ENCODE peak calls at places on chromosomes 6 and 20, in six cellular contexts. One of them, this sample, is unnamed.

GRCh38 chr20:45365444-45365970 is 2.6 kb downstream of the SYS1 start:
- DNase-seq in GM23248: no peak
- DNase-seq in neuronal stem cell: no peak
- DNase-seq in CD4-positive, CD25-positive, alpha-beta regulatory T cell: no peak
- DNase-seq in mesenchymal stem cell: no peak
- DNase-seq in BE2C: no peak
- DNase-seq in this sample: no peak

GRCh38 chr6:165716886-165717285 is 53.8 kb upstream of the PDE10A start:
- DNase-seq in GM23248: no peak
- DNase-seq in neuronal stem cell: no peak
- DNase-seq in CD4-positive, CD25-positive, alpha-beta regulatory T cell: no peak
- DNase-seq in mesenchymal stem cell: peak; percentile 12
- DNase-seq in BE2C: no peak
- DNase-seq in this sample: no peak

GRCh38 chr6:41593451-41594238 is 44.6 kb upstream of the MDFI start:
- DNase-seq in GM23248: no peak
- DNase-seq in neuronal stem cell: no peak
- DNase-seq in CD4-positive, CD25-positive, alpha-beta regulatory T cell: no peak
- DNase-seq in mesenchymal stem cell: no peak
- DNase-seq in BE2C: no peak
- DNase-seq in this sample: no peak

GRCh38 chr6:134347916-134348805 is 30.2 kb upstream of the SGK1 start:
- DNase-seq in GM23248: peak; percentile 93
- DNase-seq in neuronal stem cell: no peak
- DNase-seq in CD4-positive, CD25-positive, alpha-beta regulatory T cell: no peak
- DNase-seq in mesenchymal stem cell: peak; percentile 72
- DNase-seq in BE2C: no peak
- DNase-seq in this sample: no peak

GRCh38 chr6:34447381-34447780 is 18.5 kb upstream of the PACSIN1 start:
- DNase-seq in GM23248: no peak
- DNase-seq in neuronal stem cell: no peak
- DNase-seq in CD4-positive, CD25-positive, alpha-beta regulatory T cell: no peak
- DNase-seq in mesenchymal stem cell: no peak
- DNase-seq in BE2C: no peak
- DNase-seq in this sample: no peak

GRCh38 chr6:39791850-39792500 is at the start of gene DAAM2:
- DNase-seq in GM23248: peak; percentile 79
- DNase-seq in neuronal stem cell: peak; percentile 43
- DNase-seq in CD4-positive, CD25-positive, alpha-beta regulatory T cell: no peak
- DNase-seq in mesenchymal stem cell: peak; percentile 74
- DNase-seq in BE2C: no peak
- DNase-seq in this sample: no peak

GRCh38 chr6:15770347-15771143 is 107.7 kb upstream of the DTNBP1 start:
- DNase-seq in GM23248: peak; percentile 82
- DNase-seq in neuronal stem cell: no peak
- DNase-seq in CD4-positive, CD25-positive, alpha-beta regulatory T cell: no peak
- DNase-seq in mesenchymal stem cell: peak; percentile 69
- DNase-seq in BE2C: no peak
- DNase-seq in this sample: peak; percentile 37

GRCh38 chr6:44660561-44661220 is 273.2 kb downstream of the CDC5L start:
- DNase-seq in GM23248: peak; percentile 63
- DNase-seq in neuronal stem cell: no peak
- DNase-seq in CD4-positive, CD25-positive, alpha-beta regulatory T cell: no peak
- DNase-seq in mesenchymal stem cell: no peak
- DNase-seq in BE2C: no peak
- DNase-seq in this sample: no peak

GRCh38 chr6:121857551-121857950 is 422.1 kb downstream of the GJA1 start:
- DNase-seq in GM23248: no peak
- DNase-seq in neuronal stem cell: no peak
- DNase-seq in CD4-positive, CD25-positive, alpha-beta regulatory T cell: no peak
- DNase-seq in mesenchymal stem cell: no peak
- DNase-seq in BE2C: no peak
- DNase-seq in this sample: no peak

GRCh38 chr6:168865-169455 is 123.3 kb upstream of the DUSP22 start:
- DNase-seq in GM23248: peak; percentile 54
- DNase-seq in neuronal stem cell: peak; percentile 35
- DNase-seq in CD4-positive, CD25-positive, alpha-beta regulatory T cell: peak; percentile 34
- DNase-seq in mesenchymal stem cell: peak; percentile 65
- DNase-seq in BE2C: no peak
- DNase-seq in this sample: no peak

GRCh38 chr20:44392776-44393607 is 37.5 kb downstream of the HNF4A start:
- DNase-seq in GM23248: no peak
- DNase-seq in neuronal stem cell: no peak
- DNase-seq in CD4-positive, CD25-positive, alpha-beta regulatory T cell: no peak
- DNase-seq in mesenchymal stem cell: no peak
- DNase-seq in BE2C: no peak
- DNase-seq in this sample: no peak

GRCh38 chr20:44153636-44154043 is 33.3 kb downstream of the JPH2 start:
- DNase-seq in GM23248: peak; percentile 68
- DNase-seq in neuronal stem cell: no peak
- DNase-seq in CD4-positive, CD25-positive, alpha-beta regulatory T cell: peak; percentile 26
- DNase-seq in mesenchymal stem cell: peak; percentile 50
- DNase-seq in BE2C: no peak
- DNase-seq in this sample: no peak

GRCh38 chr6:96898241-96898851 is 655 bp upstream of the NDUFAF4 start:
- DNase-seq in GM23248: peak; percentile 56
- DNase-seq in neuronal stem cell: no peak
- DNase-seq in CD4-positive, CD25-positive, alpha-beta regulatory T cell: peak; percentile 15
- DNase-seq in mesenchymal stem cell: peak; percentile 57
- DNase-seq in BE2C: no peak
- DNase-seq in this sample: no peak

GRCh38 chr20:3887870-3888614 is 1.1 kb upstream of the PANK2 start:
- DNase-seq in GM23248: peak; percentile 71
- DNase-seq in neuronal stem cell: no peak
- DNase-seq in CD4-positive, CD25-positive, alpha-beta regulatory T cell: no peak
- DNase-seq in mesenchymal stem cell: no peak
- DNase-seq in BE2C: no peak
- DNase-seq in this sample: no peak

GRCh38 chr6:108350528-108350927 is 55.7 kb downstream of the AFG1L start:
- DNase-seq in GM23248: no peak
- DNase-seq in neuronal stem cell: no peak
- DNase-seq in CD4-positive, CD25-positive, alpha-beta regulatory T cell: no peak
- DNase-seq in mesenchymal stem cell: no peak
- DNase-seq in BE2C: no peak
- DNase-seq in this sample: no peak

GRCh38 chr20:18734525-18735189 is 78.9 kb upstream of the SCP2D1 start:
- DNase-seq in GM23248: no peak
- DNase-seq in neuronal stem cell: no peak
- DNase-seq in CD4-positive, CD25-positive, alpha-beta regulatory T cell: no peak
- DNase-seq in mesenchymal stem cell: no peak
- DNase-seq in BE2C: no peak
- DNase-seq in this sample: no peak

GRCh38 chr20:8073024-8073832 is 53.7 kb upstream of the TMX4 start:
- DNase-seq in GM23248: peak; percentile 74
- DNase-seq in neuronal stem cell: no peak
- DNase-seq in CD4-positive, CD25-positive, alpha-beta regulatory T cell: peak; percentile 19
- DNase-seq in mesenchymal stem cell: peak; percentile 78
- DNase-seq in BE2C: no peak
- DNase-seq in this sample: no peak

GRCh38 chr6:89874438-89874837 is 19.8 kb upstream of the GJA10 start:
- DNase-seq in GM23248: no peak
- DNase-seq in neuronal stem cell: no peak
- DNase-seq in CD4-positive, CD25-positive, alpha-beta regulatory T cell: no peak
- DNase-seq in mesenchymal stem cell: no peak
- DNase-seq in BE2C: no peak
- DNase-seq in this sample: no peak

GRCh38 chr20:56760610-56761009 is 131.5 kb downstream of the TFAP2C start:
- DNase-seq in GM23248: peak; percentile 53
- DNase-seq in neuronal stem cell: no peak
- DNase-seq in CD4-positive, CD25-positive, alpha-beta regulatory T cell: no peak
- DNase-seq in mesenchymal stem cell: no peak
- DNase-seq in BE2C: no peak
- DNase-seq in this sample: no peak

GRCh38 chr6:159973406-159973805 is 4.5 kb downstream of the IGF2R start:
- DNase-seq in GM23248: no peak
- DNase-seq in neuronal stem cell: no peak
- DNase-seq in CD4-positive, CD25-positive, alpha-beta regulatory T cell: no peak
- DNase-seq in mesenchymal stem cell: no peak
- DNase-seq in BE2C: no peak
- DNase-seq in this sample: no peak

GRCh38 chr6:42996513-42996912 is 12.1 kb downstream of the PPP2R5D start:
- DNase-seq in GM23248: no peak
- DNase-seq in neuronal stem cell: no peak
- DNase-seq in CD4-positive, CD25-positive, alpha-beta regulatory T cell: no peak
- DNase-seq in mesenchymal stem cell: no peak
- DNase-seq in BE2C: no peak
- DNase-seq in this sample: no peak

GRCh38 chr6:116168148-116168547 is 42.2 kb upstream of the COL10A1 start:
- DNase-seq in GM23248: no peak
- DNase-seq in neuronal stem cell: no peak
- DNase-seq in CD4-positive, CD25-positive, alpha-beta regulatory T cell: no peak
- DNase-seq in mesenchymal stem cell: no peak
- DNase-seq in BE2C: no peak
- DNase-seq in this sample: no peak

GRCh38 chr6:20186981-20187380 is 25.3 kb downstream of the MBOAT1 start:
- DNase-seq in GM23248: peak; percentile 82
- DNase-seq in neuronal stem cell: no peak
- DNase-seq in CD4-positive, CD25-positive, alpha-beta regulatory T cell: no peak
- DNase-seq in mesenchymal stem cell: no peak
- DNase-seq in BE2C: no peak
- DNase-seq in this sample: no peak

GRCh38 chr20:53294804-53295203 is 298.8 kb downstream of the ZNF217 start:
- DNase-seq in GM23248: peak; percentile 28
- DNase-seq in neuronal stem cell: no peak
- DNase-seq in CD4-positive, CD25-positive, alpha-beta regulatory T cell: no peak
- DNase-seq in mesenchymal stem cell: peak; percentile 28
- DNase-seq in BE2C: no peak
- DNase-seq in this sample: no peak

GRCh38 chr20:6142348-6142993 is 19.6 kb upstream of the FERMT1 start:
- DNase-seq in GM23248: peak; percentile 56
- DNase-seq in neuronal stem cell: peak; percentile 64
- DNase-seq in CD4-positive, CD25-positive, alpha-beta regulatory T cell: peak; percentile 24
- DNase-seq in mesenchymal stem cell: peak; percentile 53
- DNase-seq in BE2C: peak; percentile 44
- DNase-seq in this sample: peak; percentile 6

GRCh38 chr6:156777866-156778614 is 862 bp downstream of the ARID1B start:
- DNase-seq in GM23248: peak; percentile 82
- DNase-seq in neuronal stem cell: peak; percentile 43
- DNase-seq in CD4-positive, CD25-positive, alpha-beta regulatory T cell: peak; percentile 73
- DNase-seq in mesenchymal stem cell: peak; percentile 66
- DNase-seq in BE2C: peak; percentile 69
- DNase-seq in this sample: peak; percentile 82

GRCh38 chr6:106103728-106104109 is 17.6 kb downstream of the PRDM1 start:
- DNase-seq in GM23248: no peak
- DNase-seq in neuronal stem cell: no peak
- DNase-seq in CD4-positive, CD25-positive, alpha-beta regulatory T cell: peak; percentile 39
- DNase-seq in mesenchymal stem cell: no peak
- DNase-seq in BE2C: no peak
- DNase-seq in this sample: no peak

DNA sequence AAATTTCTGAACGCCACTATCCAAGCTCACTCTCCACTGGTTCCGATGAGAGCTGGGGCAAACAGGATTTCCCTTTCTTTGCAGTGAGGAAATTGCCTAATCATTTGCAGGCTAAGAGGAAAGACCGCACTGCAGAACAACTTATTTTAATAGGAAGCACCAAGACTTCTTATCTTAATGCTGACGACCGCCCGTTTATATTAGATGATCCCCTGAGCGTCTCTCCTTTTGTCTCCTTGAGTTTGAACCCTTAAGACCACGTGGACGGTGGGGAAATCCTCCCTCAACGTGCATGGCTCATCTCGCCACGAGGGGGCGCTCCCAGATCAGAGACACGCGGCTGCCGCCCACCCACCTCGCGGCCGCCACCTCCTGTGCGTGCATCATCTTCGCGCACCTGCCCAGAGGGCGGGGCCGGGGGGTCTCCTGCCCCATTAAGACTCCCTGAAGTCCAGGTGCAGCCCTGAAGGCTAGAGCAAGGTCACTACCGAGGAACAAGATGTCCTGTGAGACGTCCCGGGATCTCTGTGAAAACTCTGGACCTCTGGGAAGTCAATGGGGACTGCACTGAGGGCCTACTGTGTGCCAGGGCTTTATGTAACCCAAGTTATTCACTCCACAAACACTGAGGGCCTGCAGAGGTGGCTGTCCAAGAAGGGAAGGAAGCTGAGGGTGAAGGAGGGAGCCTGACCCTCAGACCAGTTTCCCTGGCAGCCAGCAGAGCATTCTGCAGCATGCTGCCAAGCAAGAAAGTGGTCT is 28.2 kb downstream of the PDYN start:
- DNase-seq in GM23248: peak; percentile 78
- DNase-seq in neuronal stem cell: peak; percentile 74
- DNase-seq in CD4-positive, CD25-positive, alpha-beta regulatory T cell: peak; percentile 64
- DNase-seq in mesenchymal stem cell: peak; percentile 57
- DNase-seq in BE2C: peak; percentile 66
- DNase-seq in this sample: peak; percentile 75
- H3K4me3 ChIP-seq in GM23248: peak overlapping the region; percentile 66
- H3K4me3 ChIP-seq in neuronal stem cell: no peak overlapping the region
- H3K4me3 ChIP-seq in CD4-positive, CD25-positive, alpha-beta regulatory T cell: peak overlapping the region; percentile 24
- H3K4me3 ChIP-seq in mesenchymal stem cell: peak overlapping the region; percentile 65
- H3K4me3 ChIP-seq in BE2C: no peak overlapping the region
- H3K4me3 ChIP-seq in this sample: no peak overlapping the region

GRCh38 chr20:33798444-33798843 is 12.7 kb upstream of the CHMP4B start:
- DNase-seq in GM23248: no peak
- DNase-seq in neuronal stem cell: no peak
- DNase-seq in CD4-positive, CD25-positive, alpha-beta regulatory T cell: no peak
- DNase-seq in mesenchymal stem cell: no peak
- DNase-seq in BE2C: no peak
- DNase-seq in this sample: no peak

GRCh38 chr20:33808388-33808787 is 2.8 kb upstream of the CHMP4B start:
- DNase-seq in GM23248: no peak
- DNase-seq in neuronal stem cell: no peak
- DNase-seq in CD4-positive, CD25-positive, alpha-beta regulatory T cell: no peak
- DNase-seq in mesenchymal stem cell: no peak
- DNase-seq in BE2C: no peak
- DNase-seq in this sample: no peak

GRCh38 chr20:33803921-33804337 is 7.2 kb upstream of the CHMP4B start:
- DNase-seq in GM23248: peak; percentile 88
- DNase-seq in neuronal stem cell: no peak
- DNase-seq in CD4-positive, CD25-positive, alpha-beta regulatory T cell: no peak
- DNase-seq in mesenchymal stem cell: peak; percentile 86
- DNase-seq in BE2C: no peak
- DNase-seq in this sample: no peak
- H3K27me3 ChIP-seq in GM23248: no peaks in the 10 kb centered on the region
- H3K27me3 ChIP-seq in neuronal stem cell: no peaks in the 10 kb centered on the region
- H3K27me3 ChIP-seq in CD4-positive, CD25-positive, alpha-beta regulatory T cell: no peaks in the 10 kb centered on the region
- H3K27me3 ChIP-seq in mesenchymal stem cell: no peaks in the 10 kb centered on the region
- H3K27me3 ChIP-seq in BE2C: no peaks in the 10 kb centered on the region
- H3K27me3 ChIP-seq in this sample: no peaks in the 10 kb centered on the region

GRCh38 chr6:158707826-158708225 is 58.0 kb downstream of the SYTL3 start:
- DNase-seq in GM23248: no peak
- DNase-seq in neuronal stem cell: no peak
- DNase-seq in CD4-positive, CD25-positive, alpha-beta regulatory T cell: no peak
- DNase-seq in mesenchymal stem cell: no peak
- DNase-seq in BE2C: no peak
- DNase-seq in this sample: no peak
- H3K4me3 ChIP-seq in GM23248: no peak overlapping the region
- H3K4me3 ChIP-seq in neuronal stem cell: no peak overlapping the region
- H3K4me3 ChIP-seq in CD4-positive, CD25-positive, alpha-beta regulatory T cell: no peak overlapping the region
- H3K4me3 ChIP-seq in mesenchymal stem cell: no peak overlapping the region
- H3K4me3 ChIP-seq in BE2C: no peak overlapping the region
- H3K4me3 ChIP-seq in this sample: no peak overlapping the region

DNA sequence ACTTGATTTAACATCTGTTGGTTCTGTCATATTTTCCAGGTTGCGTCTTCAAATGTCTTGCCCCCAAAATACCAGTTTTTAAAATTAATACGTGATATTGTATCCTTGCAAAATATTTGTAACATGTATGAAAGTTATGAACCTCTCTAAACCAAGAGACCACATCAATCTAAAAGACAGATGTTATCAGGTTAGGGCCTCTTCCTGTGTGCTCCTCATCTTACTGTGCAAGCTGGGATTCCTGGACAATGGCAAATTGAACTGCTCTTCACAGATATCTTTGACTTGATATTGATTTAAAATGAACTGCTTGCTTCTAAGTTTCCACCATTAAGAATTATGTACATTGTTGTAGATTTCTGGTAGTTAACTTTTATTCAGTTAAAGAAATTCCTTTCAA is 9.6 kb downstream of the TMEM239 start:
- DNase-seq in GM23248: no peak
- DNase-seq in neuronal stem cell: no peak
- DNase-seq in CD4-positive, CD25-positive, alpha-beta regulatory T cell: no peak
- DNase-seq in mesenchymal stem cell: no peak
- DNase-seq in BE2C: no peak
- DNase-seq in this sample: no peak
- H3K27me3 ChIP-seq in GM23248: peaks cover 8% of the 10 kb centered on the region
- H3K27me3 ChIP-seq in neuronal stem cell: peaks cover 8% of the 10 kb centered on the region
- H3K27me3 ChIP-seq in CD4-positive, CD25-positive, alpha-beta regulatory T cell: peaks cover 11% of the 10 kb centered on the region
- H3K27me3 ChIP-seq in mesenchymal stem cell: no peaks in the 10 kb centered on the region
- H3K27me3 ChIP-seq in BE2C: no peaks in the 10 kb centered on the region
- H3K27me3 ChIP-seq in this sample: no peaks in the 10 kb centered on the region